ENCODE peak calls at places on chromosome 4, in eight cellular contexts. One of them, this sample, is unnamed.

GRCh38 chr4:26105815-26106699 is 192.0 kb downstream of the SMIM20 start:
- DNase-seq in hypothalamus: no peak
- DNase-seq in CD4-positive, alpha-beta T cell: no peak
- DNase-seq in AG04450: no peak
- DNase-seq in T1000: no peak
- DNase-seq in SK-MEL-5: peak
- DNase-seq in M059J: peak
- DNase-seq in psoas muscle: no peak
- DNase-seq in this sample: no peak

GRCh38 chr4:90306810-90307209 is 179.6 kb downstream of the CCSER1 start:
- DNase-seq in CD4-positive, alpha-beta T cell: no peak
- DNase-seq in psoas muscle: no peak
- DNase-seq in hypothalamus: no peak
- DNase-seq in AG04450: no peak
- DNase-seq in SK-MEL-5: no peak
- DNase-seq in M059J: no peak
- DNase-seq in T1000: no peak
- DNase-seq in this sample: no peak

GRCh38 chr4:174928174-174928573 is 10.0 kb downstream of the ADAM29 start:
- DNase-seq in hypothalamus: no peak
- DNase-seq in CD4-positive, alpha-beta T cell: no peak
- DNase-seq in AG04450: no peak
- DNase-seq in T1000: no peak
- DNase-seq in SK-MEL-5: no peak
- DNase-seq in M059J: no peak
- DNase-seq in psoas muscle: no peak
- DNase-seq in this sample: no peak

GRCh38 chr4:121479801-121480200 is 99.0 kb upstream of the QRFPR start:
- DNase-seq in SK-MEL-5: no peak
- DNase-seq in AG04450: no peak
- DNase-seq in T1000: no peak
- DNase-seq in M059J: peak
- DNase-seq in hypothalamus: no peak
- DNase-seq in CD4-positive, alpha-beta T cell: no peak
- DNase-seq in psoas muscle: no peak
- DNase-seq in this sample: no peak

GRCh38 chr4:10622728-10623127 is 61.8 kb downstream of the CLNK start:
- DNase-seq in hypothalamus: no peak
- DNase-seq in CD4-positive, alpha-beta T cell: no peak
- DNase-seq in T1000: no peak
- DNase-seq in M059J: no peak
- DNase-seq in AG04450: no peak
- DNase-seq in psoas muscle: no peak
- DNase-seq in SK-MEL-5: peak
- DNase-seq in this sample: no peak

GRCh38 chr4:146311238-146311970 is 97.1 kb downstream of the REELD1 start:
- DNase-seq in SK-MEL-5: no peak
- DNase-seq in AG04450: no peak
- DNase-seq in M059J: no peak
- DNase-seq in hypothalamus: no peak
- DNase-seq in psoas muscle: no peak
- DNase-seq in T1000: no peak
- DNase-seq in CD4-positive, alpha-beta T cell: no peak
- DNase-seq in this sample: no peak

GRCh38 chr4:184803884-184804283 is 21.9 kb downstream of the ACSL1 start:
- DNase-seq in hypothalamus: no peak
- DNase-seq in M059J: no peak
- DNase-seq in SK-MEL-5: no peak
- DNase-seq in CD4-positive, alpha-beta T cell: no peak
- DNase-seq in psoas muscle: no peak
- DNase-seq in T1000: no peak
- DNase-seq in AG04450: no peak
- DNase-seq in this sample: no peak

GRCh38 chr4:46274717-46275116 is 115.2 kb downstream of the GABRA2 start:
- DNase-seq in T1000: no peak
- DNase-seq in M059J: no peak
- DNase-seq in psoas muscle: no peak
- DNase-seq in SK-MEL-5: peak
- DNase-seq in AG04450: no peak
- DNase-seq in hypothalamus: no peak
- DNase-seq in CD4-positive, alpha-beta T cell: no peak
- DNase-seq in this sample: no peak

GRCh38 chr4:5500165-5500564 is 208.2 kb downstream of the EVC2 start:
- DNase-seq in T1000: no peak
- DNase-seq in CD4-positive, alpha-beta T cell: no peak
- DNase-seq in psoas muscle: no peak
- DNase-seq in SK-MEL-5: no peak
- DNase-seq in AG04450: no peak
- DNase-seq in hypothalamus: no peak
- DNase-seq in M059J: peak
- DNase-seq in this sample: no peak

GRCh38 chr4:70844180-70844579 is 4.5 kb upstream of the GRSF1 start:
- DNase-seq in CD4-positive, alpha-beta T cell: no peak
- DNase-seq in psoas muscle: no peak
- DNase-seq in T1000: no peak
- DNase-seq in AG04450: no peak
- DNase-seq in hypothalamus: no peak
- DNase-seq in M059J: no peak
- DNase-seq in SK-MEL-5: no peak
- DNase-seq in this sample: no peak

GRCh38 chr4:82900016-82900334 is 560 bp upstream of the THAP9 start:
- DNase-seq in CD4-positive, alpha-beta T cell: no peak
- DNase-seq in AG04450: no peak
- DNase-seq in M059J: no peak
- DNase-seq in SK-MEL-5: peak
- DNase-seq in psoas muscle: no peak
- DNase-seq in T1000: no peak
- DNase-seq in hypothalamus: no peak
- DNase-seq in this sample: no peak

GRCh38 chr4:144090744-144091143 is 49.8 kb downstream of the GYPA start:
- DNase-seq in SK-MEL-5: no peak
- DNase-seq in CD4-positive, alpha-beta T cell: no peak
- DNase-seq in psoas muscle: no peak
- DNase-seq in T1000: no peak
- DNase-seq in M059J: no peak
- DNase-seq in AG04450: no peak
- DNase-seq in hypothalamus: no peak
- DNase-seq in this sample: no peak

GRCh38 chr4:182861346-182861745 is 55.8 kb downstream of the DCTD start:
- DNase-seq in T1000: no peak
- DNase-seq in psoas muscle: no peak
- DNase-seq in SK-MEL-5: no peak
- DNase-seq in CD4-positive, alpha-beta T cell: no peak
- DNase-seq in hypothalamus: no peak
- DNase-seq in AG04450: no peak
- DNase-seq in M059J: no peak
- DNase-seq in this sample: no peak

GRCh38 chr4:74930166-74930565 is 2.8 kb upstream of the PARM1 start:
- DNase-seq in hypothalamus: no peak
- DNase-seq in AG04450: no peak
- DNase-seq in M059J: no peak
- DNase-seq in psoas muscle: no peak
- DNase-seq in T1000: no peak
- DNase-seq in SK-MEL-5: no peak
- DNase-seq in CD4-positive, alpha-beta T cell: no peak
- DNase-seq in this sample: no peak

GRCh38 chr4:2795558-2796260 is 2.8 kb downstream of the SH3BP2 start:
- DNase-seq in M059J: no peak
- DNase-seq in SK-MEL-5: no peak
- DNase-seq in psoas muscle: peak
- DNase-seq in CD4-positive, alpha-beta T cell: no peak
- DNase-seq in T1000: no peak
- DNase-seq in AG04450: no peak
- DNase-seq in hypothalamus: no peak
- DNase-seq in this sample: no peak

GRCh38 chr4:57548856-57549255 is 438.7 kb upstream of the IGFBP7 start:
- DNase-seq in CD4-positive, alpha-beta T cell: no peak
- DNase-seq in hypothalamus: no peak
- DNase-seq in AG04450: no peak
- DNase-seq in SK-MEL-5: no peak
- DNase-seq in T1000: no peak
- DNase-seq in M059J: no peak
- DNase-seq in psoas muscle: no peak
- DNase-seq in this sample: no peak

GRCh38 chr4:174069848-174070330 is 213.6 kb downstream of the FBXO8 start:
- DNase-seq in AG04450: no peak
- DNase-seq in M059J: no peak
- DNase-seq in T1000: no peak
- DNase-seq in CD4-positive, alpha-beta T cell: no peak
- DNase-seq in SK-MEL-5: peak
- DNase-seq in psoas muscle: no peak
- DNase-seq in hypothalamus: no peak
- DNase-seq in this sample: no peak

GRCh38 chr4:142043509-142043908 is 407.1 kb downstream of the IL15 start:
- DNase-seq in AG04450: peak
- DNase-seq in psoas muscle: no peak
- DNase-seq in T1000: no peak
- DNase-seq in hypothalamus: no peak
- DNase-seq in M059J: peak
- DNase-seq in SK-MEL-5: no peak
- DNase-seq in CD4-positive, alpha-beta T cell: no peak
- DNase-seq in this sample: no peak

GRCh38 chr4:140372607-140373327 is 679 bp upstream of the SCOC start:
- DNase-seq in hypothalamus: no peak
- DNase-seq in M059J: peak
- DNase-seq in SK-MEL-5: peak
- DNase-seq in psoas muscle: no peak
- DNase-seq in T1000: no peak
- DNase-seq in CD4-positive, alpha-beta T cell: peak
- DNase-seq in AG04450: no peak
- DNase-seq in this sample: no peak

GRCh38 chr4:107094332-107094731 is 58.2 kb upstream of the DKK2 start:
- DNase-seq in psoas muscle: no peak
- DNase-seq in T1000: no peak
- DNase-seq in hypothalamus: no peak
- DNase-seq in SK-MEL-5: peak
- DNase-seq in CD4-positive, alpha-beta T cell: no peak
- DNase-seq in M059J: peak
- DNase-seq in AG04450: no peak
- DNase-seq in this sample: no peak

GRCh38 chr4:1010522-1011021 is 854 bp upstream of the FGFRL1 start:
- DNase-seq in CD4-positive, alpha-beta T cell: peak
- DNase-seq in hypothalamus: no peak
- DNase-seq in T1000: no peak
- DNase-seq in psoas muscle: peak
- DNase-seq in AG04450: peak
- DNase-seq in SK-MEL-5: peak
- DNase-seq in M059J: peak
- DNase-seq in this sample: no peak

GRCh38 chr4:4585012-4585670 is 43.3 kb upstream of the STX18 start:
- DNase-seq in AG04450: peak
- DNase-seq in psoas muscle: no peak
- DNase-seq in hypothalamus: no peak
- DNase-seq in M059J: peak
- DNase-seq in SK-MEL-5: no peak
- DNase-seq in CD4-positive, alpha-beta T cell: no peak
- DNase-seq in T1000: no peak
- DNase-seq in this sample: no peak

GRCh38 chr4:168766537-168767316 is 243.3 kb downstream of the CBR4 start:
- DNase-seq in AG04450: no peak
- DNase-seq in M059J: peak
- DNase-seq in psoas muscle: no peak
- DNase-seq in CD4-positive, alpha-beta T cell: no peak
- DNase-seq in T1000: no peak
- DNase-seq in SK-MEL-5: no peak
- DNase-seq in hypothalamus: no peak
- DNase-seq in this sample: no peak

GRCh38 chr4:143564472-143564871 is 51.0 kb downstream of the SMARCA5 start:
- DNase-seq in AG04450: no peak
- DNase-seq in hypothalamus: no peak
- DNase-seq in CD4-positive, alpha-beta T cell: no peak
- DNase-seq in psoas muscle: no peak
- DNase-seq in M059J: no peak
- DNase-seq in T1000: no peak
- DNase-seq in SK-MEL-5: no peak
- DNase-seq in this sample: no peak

GRCh38 chr4:179112441-179113170 is 1670.4 kb upstream of the AGA start:
- DNase-seq in SK-MEL-5: no peak
- DNase-seq in psoas muscle: no peak
- DNase-seq in AG04450: no peak
- DNase-seq in T1000: no peak
- DNase-seq in M059J: no peak
- DNase-seq in CD4-positive, alpha-beta T cell: no peak
- DNase-seq in hypothalamus: no peak
- DNase-seq in this sample: no peak

GRCh38 chr4:108852691-108853090 is 89.8 kb upstream of the ETNPPL start:
- DNase-seq in M059J: no peak
- DNase-seq in CD4-positive, alpha-beta T cell: no peak
- DNase-seq in psoas muscle: no peak
- DNase-seq in SK-MEL-5: no peak
- DNase-seq in AG04450: no peak
- DNase-seq in T1000: no peak
- DNase-seq in hypothalamus: no peak
- DNase-seq in this sample: no peak

GRCh38 chr4:7217453-7218310 is 25.3 kb downstream of the SORCS2 start:
- DNase-seq in M059J: no peak
- DNase-seq in SK-MEL-5: no peak
- DNase-seq in hypothalamus: no peak
- DNase-seq in CD4-positive, alpha-beta T cell: no peak
- DNase-seq in psoas muscle: no peak
- DNase-seq in AG04450: no peak
- DNase-seq in T1000: no peak
- DNase-seq in this sample: no peak

GRCh38 chr4:5813882-5814255 is 79.0 kb downstream of the CRMP1 start:
- DNase-seq in SK-MEL-5: no peak
- DNase-seq in CD4-positive, alpha-beta T cell: no peak
- DNase-seq in T1000: no peak
- DNase-seq in psoas muscle: no peak
- DNase-seq in hypothalamus: no peak
- DNase-seq in AG04450: no peak
- DNase-seq in M059J: no peak
- DNase-seq in this sample: no peak

This sample was measured in hippocampal formation.